ENCODE peak calls at places on chromosomes 16 and 17, in five cellular contexts. T, O, D, S and Z are unnamed samples.

GRCh38 chr17:79991924-79992656 is 43.6 kb downstream of the TBC1D16 start:
- DNase-seq in T (no peak), O (no peak), D (no peak), S (no peak), Z (peak; percentile 81)

GRCh38 chr16:70481929-70482536 is 27.6 kb downstream of the FCSK start:
- DNase-seq in T (no peak), O (no peak), D (no peak), S (no peak), Z (no peak)

GRCh38 chr16:67389911-67390815 is 3.1 kb downstream of the TPPP3 start:
- DNase-seq in T (no peak), O (no peak), D (peak; percentile 70), S (no peak), Z (peak; percentile 10)

GRCh38 chr17:19614900-19615299 is 33.7 kb upstream of the ALDH3A2 start:
- DNase-seq in T (no peak), O (no peak), D (no peak), S (no peak), Z (no peak)

GRCh38 chr16:19173059-19173458 is 5.0 kb downstream of the SYT17 start:
- DNase-seq in T (no peak), O (no peak), D (no peak), S (no peak), Z (no peak)

GRCh38 chr16:585351-585750 is 4.5 kb upstream of the RAB40C start:
- DNase-seq in T (no peak), O (no peak), D (no peak), S (peak; percentile 47), Z (peak; percentile 74)

GRCh38 chr17:44759096-44759915 is 518 bp downstream of the ADAM11 start:
- DNase-seq in T (no peak), O (no peak), D (no peak), S (no peak), Z (peak; percentile 70)

GRCh38 chr16:2535644-2536021 is 2.2 kb upstream of the PDPK1 start:
- DNase-seq in T (peak; percentile 57), O (no peak), D (peak; percentile 80), S (no peak), Z (no peak)

GRCh38 chr16:88302666-88303065 is 80.1 kb upstream of the ZNF469 start:
- DNase-seq in T (no peak), O (no peak), D (no peak), S (no peak), Z (no peak)

GRCh38 chr16:29665294-29666077 is 2.4 kb downstream of the SPN start:
- DNase-seq in T (no peak), O (no peak), D (no peak), S (no peak), Z (no peak)

GRCh38 chr16:89565506-89566372 is 5.3 kb downstream of the RPL13 start:
- DNase-seq in T (no peak), O (peak; percentile 57), D (no peak), S (peak; percentile 74), Z (peak; percentile 75)

GRCh38 chr16:59848314-59848713 is 1114.2 kb upstream of the GOT2 start:
- DNase-seq in T (no peak), O (no peak), D (no peak), S (no peak), Z (no peak)

GRCh38 chr16:77675464-77676324 is 46.6 kb upstream of the NUDT7 start:
- DNase-seq in T (peak; percentile 67), O (peak; percentile 75), D (peak; percentile 88), S (peak; percentile 38), Z (peak; percentile 31)

GRCh38 chr16:22924492-22924891 is 110.5 kb downstream of the HS3ST2 start:
- DNase-seq in T (no peak), O (no peak), D (no peak), S (no peak), Z (no peak)

GRCh38 chr17:73211745-73212144 is 18.9 kb downstream of the COG1 start:
- DNase-seq in T (no peak), O (no peak), D (peak; percentile 55), S (no peak), Z (no peak)

GRCh38 chr17:4499431-4500187 is 928 bp downstream of the SPNS2 start:
- DNase-seq in T (no peak), O (peak; percentile 69), D (no peak), S (peak; percentile 40), Z (peak; percentile 43)

GRCh38 chr16:3106205-3106928 is 6.0 kb upstream of the ZNF205 start:
- DNase-seq in T (peak; percentile 89), O (peak; percentile 76), D (peak; percentile 96), S (peak; percentile 96), Z (peak; percentile 92)

GRCh38 chr16:23155445-23156049 is 6.3 kb upstream of the USP31 start:
- DNase-seq in T (no peak), O (no peak), D (no peak), S (no peak), Z (peak; percentile 34)

GRCh38 chr16:85428168-85428898 is 184.8 kb upstream of the GSE1 start:
- DNase-seq in T (peak; percentile 33), O (peak; percentile 8), D (no peak), S (peak; percentile 33), Z (peak; percentile 24)

GRCh38 chr16:56965149-56965938 is 3.6 kb downstream of the CETP start:
- DNase-seq in T (no peak), O (no peak), D (no peak), S (no peak), Z (no peak)

GRCh38 chr16:70750893-70751467 is 50.0 kb downstream of the VAC14 start:
- DNase-seq in T (peak; percentile 95), O (peak; percentile 90), D (peak; percentile 91), S (peak; percentile 53), Z (no peak)

GRCh38 chr17:42566215-42566872 is 556 bp upstream of the MLX start:
- DNase-seq in T (no peak), O (no peak), D (no peak), S (no peak), Z (no peak)

GRCh38 chr16:50627419-50627818 is 53.7 kb downstream of the SNX20 start:
- DNase-seq in T (peak; percentile 88), O (no peak), D (peak; percentile 87), S (no peak), Z (no peak)

GRCh38 chr17:57633236-57633635 is 111.9 kb downstream of the CCDC182 start:
- DNase-seq in T (no peak), O (no peak), D (no peak), S (no peak), Z (no peak)

GRCh38 chr16:14300631-14301149 is 229.6 kb downstream of the MRTFB start:
- DNase-seq in T (peak; percentile 77), O (peak; percentile 78), D (peak; percentile 90), S (peak; percentile 83), Z (peak; percentile 74)
- H3K4me3 ChIP-seq in T (peak overlapping the region; percentile 99), O (no peak overlapping the region), D (peak overlapping the region; percentile 98), S (peak overlapping the region; percentile 73), Z (peak overlapping the region; percentile 74)

DNA sequence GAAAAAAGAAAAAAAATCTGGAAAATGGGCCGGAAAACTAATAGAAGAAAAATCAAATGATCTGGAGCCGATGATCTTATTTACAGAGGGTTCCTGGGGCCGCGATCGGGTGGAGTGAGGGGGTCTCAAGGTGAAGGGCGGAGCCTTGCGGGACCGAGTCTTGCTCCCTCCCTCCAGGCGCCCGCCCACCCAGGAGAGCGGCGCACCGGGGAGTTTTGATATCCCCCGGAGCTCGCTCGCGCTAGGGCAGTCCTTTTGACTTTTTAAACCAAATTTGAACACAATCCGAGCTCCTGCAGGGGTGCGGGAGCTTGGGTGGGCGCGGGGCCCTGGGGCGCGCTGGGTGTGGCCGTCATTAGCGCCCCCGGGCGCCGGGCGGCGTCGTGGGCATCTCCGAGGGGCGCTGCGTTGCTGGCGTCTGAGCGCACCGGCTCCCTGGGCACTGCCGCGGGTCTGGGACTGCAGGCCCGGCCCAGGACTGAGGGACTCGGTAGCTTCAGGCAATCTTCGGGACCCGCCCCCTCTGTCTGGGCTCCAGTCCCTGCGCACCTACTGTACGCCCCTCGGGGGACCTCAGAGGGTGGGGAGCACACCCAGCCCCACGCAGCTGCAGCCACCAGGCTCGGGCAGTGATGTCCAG is 10.9 kb downstream of the MAF start:
- DNase-seq in T (peak; percentile 45), O (no peak), D (no peak), S (no peak), Z (no peak)
- TF ChIP-seq CTCF in T (no peak), O (no peak), D (no peak), S (no peak), Z (no peak)

GRCh38 chr17:28097254-28097653 is 54.8 kb downstream of the NLK start:
- DNase-seq in T (no peak), O (no peak), D (no peak), S (no peak), Z (no peak)
- H3K27ac ChIP-seq in T (no peak overlapping the region), O (no peak overlapping the region), D (no peak overlapping the region), S (no peak overlapping the region), Z (no peak overlapping the region)

GRCh38 chr17:30922235-30922993 is 669 bp downstream of the ADAP2 start:
- DNase-seq in T (no peak), O (no peak), D (no peak), S (no peak), Z (peak; percentile 41)
- H3K4me3 ChIP-seq in T (peak overlapping the region; percentile 29), O (peak overlapping the region; percentile 20), D (peak overlapping the region; percentile 63), S (no peak overlapping the region), Z (peak overlapping the region; percentile 36)

DNA sequence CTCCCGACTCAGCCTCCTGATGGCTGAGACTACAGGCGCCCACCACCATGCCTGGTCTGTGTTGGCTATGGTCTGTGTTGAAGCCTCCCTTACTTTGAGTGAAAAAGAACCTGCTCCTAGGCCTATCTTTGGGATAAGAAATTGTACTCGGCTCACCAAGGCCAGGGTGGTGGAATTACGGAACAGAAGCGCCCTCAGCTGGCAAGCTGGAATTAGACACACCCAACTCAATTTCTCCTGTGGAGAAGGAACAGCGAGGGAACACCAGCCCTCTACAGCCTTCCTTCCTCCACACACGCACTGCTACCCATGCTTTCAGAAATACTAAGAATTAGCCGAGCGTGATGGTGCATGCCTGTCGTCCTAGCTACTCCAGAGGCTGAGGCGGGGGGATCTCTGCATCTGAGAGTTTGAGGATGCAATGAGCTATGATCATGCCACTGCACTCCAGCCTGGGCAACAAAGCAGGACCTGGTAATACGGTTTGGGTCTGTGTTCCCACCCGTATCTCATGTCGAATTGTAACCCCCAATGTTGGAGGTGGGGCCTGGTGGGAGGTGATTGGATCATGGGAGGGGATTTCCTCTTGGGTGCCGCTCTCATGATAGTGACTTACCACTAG is 40.1 kb upstream of the RBBP6 start:
- DNase-seq in T (no peak), O (peak; percentile 13), D (no peak), S (peak; percentile 29), Z (no peak)
- TF ChIP-seq CTCF in T (no peak), O (peak; percentile 39), D (no peak), S (peak; percentile 60), Z (no peak)

GRCh38 chr17:61158372-61158771 is 241.3 kb upstream of the TBX2 start:
- DNase-seq in T (no peak), O (no peak), D (no peak), S (no peak), Z (no peak)

GRCh38 chr17:61160789-61161440 is 238.7 kb upstream of the TBX2 start:
- DNase-seq in T (no peak), O (no peak), D (no peak), S (no peak), Z (no peak)

GRCh38 chr17:61159415-61159814 is 240.2 kb upstream of the TBX2 start:
- DNase-seq in T (no peak), O (no peak), D (no peak), S (no peak), Z (no peak)

GRCh38 chr17:61155590-61156181 is 244.0 kb upstream of the TBX2 start:
- DNase-seq in T (no peak), O (no peak), D (no peak), S (no peak), Z (no peak)

GRCh38 chr17:61157246-61157887 is 242.3 kb upstream of the TBX2 start:
- DNase-seq in T (no peak), O (no peak), D (no peak), S (no peak), Z (no peak)
- H3K27ac ChIP-seq in T (peak overlapping the region; percentile 52), O (no peak overlapping the region), D (no peak overlapping the region), S (no peak overlapping the region), Z (no peak overlapping the region)

GRCh38 chr16:16073884-16074781 is 124.7 kb downstream of the ABCC1 start:
- DNase-seq in T (no peak), O (no peak), D (no peak), S (peak; percentile 99), Z (peak; percentile 65)
- H3K4me3 ChIP-seq in T (no peak overlapping the region), O (no peak overlapping the region), D (no peak overlapping the region), S (no peak overlapping the region), Z (no peak overlapping the region)